ENCODE peak calls at places on chromosome 7, in seven cellular contexts. K, J, Z, T, Q, V and Y are unnamed samples.

GRCh38 chr7:117951711-117952280 is 78.6 kb upstream of the CTTNBP2 start:
- DNase-seq in K (no peak), J (no peak), Z (no peak), T (no peak), Q (no peak), V (no peak), Y (no peak)

GRCh38 chr7:92767427-92767826 is 68.9 kb downstream of the CDK6 start:
- DNase-seq in K (no peak), J (no peak), Z (no peak), T (peak), Q (no peak), V (no peak), Y (peak)

GRCh38 chr7:22330903-22331302 is 26.1 kb downstream of the RAPGEF5 start:
- DNase-seq in K (no peak), J (no peak), Z (no peak), T (no peak), Q (no peak), V (no peak), Y (no peak)

GRCh38 chr7:73606801-73607691 is 17.3 kb downstream of the MLXIPL start:
- DNase-seq in K (peak), J (no peak), Z (peak), T (peak), Q (peak), V (peak), Y (peak)

GRCh38 chr7:119963654-119964053 is 309.3 kb upstream of the KCND2 start:
- DNase-seq in K (no peak), J (no peak), Z (no peak), T (no peak), Q (no peak), V (no peak), Y (peak)

GRCh38 chr7:27442446-27442845 is 199.8 kb downstream of the EVX1 start:
- DNase-seq in K (no peak), J (no peak), Z (no peak), T (no peak), Q (no peak), V (no peak), Y (peak)

GRCh38 chr7:43591551-43592180 is 8.8 kb downstream of the STK17A start:
- DNase-seq in K (no peak), J (no peak), Z (no peak), T (peak), Q (no peak), V (no peak), Y (no peak)

GRCh38 chr7:15921576-15921975 is 235.1 kb upstream of the MEOX2 start:
- DNase-seq in K (no peak), J (no peak), Z (no peak), T (peak), Q (no peak), V (no peak), Y (peak)

GRCh38 chr7:159094030-159094740 is 50.5 kb downstream of the VIPR2 start:
- DNase-seq in K (no peak), J (no peak), Z (no peak), T (no peak), Q (no peak), V (no peak), Y (no peak)

GRCh38 chr7:35749548-35749947 is 51.3 kb upstream of the SEPTIN7 start:
- DNase-seq in K (no peak), J (no peak), Z (no peak), T (no peak), Q (no peak), V (no peak), Y (peak)

GRCh38 chr7:155312108-155312507 is 14.4 kb downstream of the INSIG1 start:
- DNase-seq in K (no peak), J (no peak), Z (no peak), T (no peak), Q (no peak), V (no peak), Y (no peak)

GRCh38 chr7:139992353-139993054 is 70.2 kb downstream of the PARP12 start:
- DNase-seq in K (no peak), J (no peak), Z (no peak), T (no peak), Q (no peak), V (no peak), Y (no peak)

GRCh38 chr7:149716007-149716931 is 57.1 kb downstream of the ZNF467 start:
- DNase-seq in K (no peak), J (no peak), Z (no peak), T (no peak), Q (no peak), V (no peak), Y (peak)
- TF ChIP-seq CTCF in K (no peak), J (no peak), Z (no peak), T (no peak), Q (no peak), V (no peak), Y (no peak)

DNA sequence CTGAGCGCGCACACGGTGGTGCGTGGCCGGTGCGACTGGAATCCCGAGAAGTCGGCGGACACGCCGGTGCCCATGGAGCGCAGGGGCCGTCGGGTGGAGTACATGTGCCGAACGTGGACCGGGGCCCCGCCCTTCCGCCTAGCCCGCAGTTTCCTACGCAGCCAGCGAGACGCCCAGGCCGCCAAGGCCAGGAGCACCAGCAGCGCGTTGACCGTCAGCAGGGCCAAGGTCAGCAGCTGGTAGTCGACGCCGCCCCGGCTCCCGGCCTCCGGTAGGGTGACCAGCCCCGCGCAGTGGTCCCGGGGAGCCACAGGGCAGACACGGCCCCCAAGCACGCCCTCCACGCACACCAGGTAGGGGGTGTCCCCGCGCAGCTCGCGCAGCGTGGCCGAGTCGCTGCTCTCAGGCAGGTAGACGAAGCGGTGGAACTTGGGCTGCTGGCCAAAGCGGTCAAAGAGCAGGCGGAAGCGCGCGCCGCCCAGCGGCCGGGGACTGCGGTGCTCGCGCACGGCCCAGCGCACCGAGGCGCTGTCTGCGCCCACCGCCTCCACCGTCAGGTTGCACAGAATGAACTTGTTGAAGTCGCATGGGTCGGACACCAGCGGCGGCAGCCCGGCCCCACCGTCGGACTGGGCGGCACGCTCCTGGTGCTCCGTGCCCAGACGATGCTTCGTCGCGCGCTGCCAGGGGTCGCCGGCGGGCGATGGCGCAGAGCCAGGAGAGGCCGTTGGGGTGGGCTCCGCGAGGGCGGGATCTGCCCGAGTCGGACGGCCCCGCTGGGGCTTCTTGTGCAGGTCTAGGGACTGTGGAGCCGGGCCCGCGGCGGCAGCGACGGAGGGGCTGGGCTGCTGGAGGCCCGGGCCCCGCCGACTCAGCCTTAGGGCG is 2.2 kb downstream of the TRIL start:
- DNase-seq in K (peak), J (no peak), Z (peak), T (peak), Q (peak), V (peak), Y (peak)
- H3K4me3 ChIP-seq in K (peak), J (no peak), Z (peak), T (no peak), Q (peak), V (peak), Y (peak)

DNA sequence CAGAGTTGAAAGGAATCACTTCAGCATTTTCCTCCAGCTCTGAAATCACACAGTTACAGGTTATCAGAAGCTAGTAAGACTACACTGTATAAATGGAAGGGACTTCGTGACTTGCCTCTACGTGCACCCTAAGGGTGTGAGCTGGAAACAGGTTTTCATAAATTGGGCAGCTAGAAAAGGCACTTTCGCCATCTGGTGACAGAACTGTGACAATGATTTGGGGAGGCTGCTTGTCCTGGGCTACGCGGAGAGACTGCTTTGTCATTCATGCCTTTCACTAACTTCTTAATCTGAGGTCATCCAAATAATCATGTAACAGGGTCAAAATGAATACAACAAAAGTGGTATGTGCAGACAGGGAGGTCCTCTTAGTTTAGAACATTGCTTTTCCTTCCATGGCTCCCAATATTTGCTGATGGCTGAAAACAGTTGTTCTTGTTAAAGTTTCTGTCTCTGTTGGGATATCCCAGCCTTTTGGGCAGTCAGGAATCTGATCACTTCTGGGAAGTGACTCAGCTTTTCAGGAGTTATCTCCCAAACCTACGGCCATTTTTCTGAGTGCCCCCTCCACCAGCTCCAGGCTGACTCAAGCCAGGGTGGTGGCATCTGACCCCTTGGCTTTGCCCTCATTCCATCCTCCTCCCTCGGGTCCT is 17.8 kb downstream of the VWC2 start:
- DNase-seq in K (peak), J (no peak), Z (no peak), T (no peak), Q (no peak), V (no peak), Y (no peak)
- TF ChIP-seq CTCF in K (peak), J (peak), Z (no peak), T (no peak), Q (no peak), V (no peak), Y (no peak)

GRCh38 chr7:106074257-106074656 is 37.9 kb downstream of the SYPL1 start:
- DNase-seq in K (no peak), J (no peak), Z (no peak), T (no peak), Q (no peak), V (no peak), Y (no peak)
- H3K4me3 ChIP-seq in K (no peak), J (no peak), Z (no peak), T (no peak), Q (no peak), V (no peak), Y (no peak)